ENCODE peak calls at places on chromosomes 4 and X, in nine cellular contexts. V, G, S, E, Z, K, U, F and H are unnamed samples.

GRCh38 chr4:35163189-35163588 is 1081.1 kb downstream of the ARAP2 start:
- DNase-seq in V (no peak), G (no peak), S (no peak), E (no peak), Z (no peak), K (no peak), U (no peak), F (no peak), H (no peak)

GRCh38 chr4:10115271-10115656 is 1.3 kb downstream of the WDR1 start:
- DNase-seq in V (no peak), G (no peak), S (no peak), E (no peak), Z (peak), K (no peak), U (no peak), F (no peak), H (no peak)

GRCh38 chr4:139633661-139634060 is 32.0 kb upstream of the MGST2 start:
- DNase-seq in V (peak), G (no peak), S (no peak), E (peak), Z (peak), K (peak), U (no peak), F (peak), H (no peak)

GRCh38 chrX:31603411-31604120 is 531.7 kb upstream of the FTHL17 start:
- DNase-seq in V (peak), G (no peak), S (no peak), E (no peak), Z (no peak), K (no peak), U (no peak), F (no peak), H (no peak)

GRCh38 chr4:85681194-85681803 is 206.3 kb downstream of the ARHGAP24 start:
- DNase-seq in V (peak), G (no peak), S (no peak), E (no peak), Z (peak), K (peak), U (no peak), F (no peak), H (peak)

GRCh38 chr4:33722254-33722653 is 2522.1 kb downstream of the ARAP2 start:
- DNase-seq in V (no peak), G (no peak), S (no peak), E (no peak), Z (no peak), K (no peak), U (no peak), F (no peak), H (no peak)

GRCh38 chr4:1240721-1241465 is 8.0 kb downstream of the CTBP1 start:
- DNase-seq in V (no peak), G (peak), S (no peak), E (no peak), Z (no peak), K (no peak), U (no peak), F (no peak), H (no peak)

GRCh38 chr4:44425614-44426208 is 22.9 kb downstream of the KCTD8 start:
- DNase-seq in V (peak), G (peak), S (no peak), E (peak), Z (peak), K (peak), U (no peak), F (no peak), H (no peak)

GRCh38 chr4:11741190-11741652 is 312.5 kb upstream of the HS3ST1 start:
- DNase-seq in V (no peak), G (no peak), S (no peak), E (no peak), Z (no peak), K (no peak), U (no peak), F (no peak), H (no peak)

GRCh38 chr4:141011799-141012377 is 121.4 kb downstream of the RNF150 start:
- DNase-seq in V (no peak), G (no peak), S (no peak), E (no peak), Z (no peak), K (peak), U (no peak), F (no peak), H (no peak)

GRCh38 chrX:139204903-139205667 is 325.5 kb upstream of the F9 start:
- DNase-seq in V (no peak), G (peak), S (no peak), E (no peak), Z (peak), K (no peak), U (no peak), F (no peak), H (no peak)